ENCODE peak calls at places on chromosomes 6 and 20, in seven cellular contexts. Y is GM12865, E is MM.1S, K is T-cell, B is SK-N-SH, M is IMR-90, S is T-helper 1 cell. R is an unnamed sample.
A peak's percentile ranks its signal among the peaks of the same experiment; 100 is the strongest.

GRCh38 chr20:35088231-35088794 is 4.3 kb downstream of the TRPC4AP start:
- DNase-seq in Y (no peak), E (no peak), K (no peak), B (no peak), M (peak; percentile 33), S (no peak), R (no peak)

GRCh38 chr20:431012-431904 is 23.2 kb downstream of the RBCK1 start:
- DNase-seq in Y (peak; percentile 71), E (peak; percentile 52), K (peak; percentile 14), B (peak; percentile 91), M (peak; percentile 68), S (peak; percentile 58), R (peak; percentile 92)

GRCh38 chr20:47749367-47749766 is 35.9 kb downstream of the SULF2 start:
- DNase-seq in Y (no peak), E (no peak), K (no peak), B (peak; percentile 37), M (no peak), S (no peak), R (peak; percentile 78)

GRCh38 chr20:49775229-49775693 is 37.4 kb upstream of the SLC9A8 start:
- DNase-seq in Y (no peak), E (no peak), K (no peak), B (no peak), M (peak; percentile 72), S (no peak), R (peak; percentile 69)

GRCh38 chr6:63352587-63353281 is 33.0 kb upstream of the LGSN start:
- DNase-seq in Y (peak; percentile 96), E (peak; percentile 69), K (no peak), B (peak; percentile 5), M (peak; percentile 49), S (peak; percentile 3), R (peak; percentile 3)

GRCh38 chr20:55090301-55090700 is 614.9 kb downstream of the DOK5 start:
- DNase-seq in Y (no peak), E (no peak), K (no peak), B (no peak), M (no peak), S (no peak), R (no peak)

GRCh38 chr6:168390746-168391400 is 50.1 kb upstream of the SMOC2 start:
- DNase-seq in Y (no peak), E (no peak), K (no peak), B (no peak), M (no peak), S (no peak), R (no peak)

GRCh38 chr6:132764370-132764769 is 6.7 kb upstream of the VNN2 start:
- DNase-seq in Y (no peak), E (no peak), K (no peak), B (no peak), M (peak; percentile 83), S (no peak), R (no peak)

GRCh38 chr6:17015551-17016381 is 86.1 kb upstream of the STMND1 start:
- DNase-seq in Y (no peak), E (no peak), K (peak; percentile 14), B (no peak), M (no peak), S (peak; percentile 15), R (no peak)